ENCODE peak calls at places on chromosomes 4 and X, in five cellular contexts. One of them, this sample, is unnamed.

GRCh38 chr4:168621806-168622589 is 125.1 kb downstream of the PALLD start:
- DNase-seq in HepG2: no peak
- DNase-seq in K562: no peak
- DNase-seq in A549: no peak
- DNase-seq in GM12878: no peak
- DNase-seq in this sample: no peak

GRCh38 chrX:373641-374471 is 12.9 kb downstream of the PPP2R3B start:
- DNase-seq in GM12878: no peak
- DNase-seq in HepG2: peak; percentile 27
- DNase-seq in A549: peak; percentile 17
- DNase-seq in K562: no peak
- DNase-seq in this sample: peak; percentile 83

GRCh38 chr4:88809561-88810219 is 112.1 kb upstream of the NAP1L5 start:
- DNase-seq in HepG2: peak; percentile 63
- DNase-seq in GM12878: no peak
- DNase-seq in A549: no peak
- DNase-seq in K562: no peak
- DNase-seq in this sample: no peak

GRCh38 chr4:4248885-4249203 is 821 bp upstream of the TMEM128 start:
- DNase-seq in GM12878: no peak
- DNase-seq in K562: peak; percentile 29
- DNase-seq in HepG2: peak; percentile 9
- DNase-seq in A549: no peak
- DNase-seq in this sample: no peak

GRCh38 chr4:155615054-155615887 is 51.4 kb upstream of the GUCY1A1 start:
- DNase-seq in A549: no peak
- DNase-seq in HepG2: no peak
- DNase-seq in K562: no peak
- DNase-seq in GM12878: no peak
- DNase-seq in this sample: no peak

GRCh38 chr4:115780268-115780667 is 666.8 kb upstream of the NDST4 start:
- DNase-seq in K562: no peak
- DNase-seq in GM12878: no peak
- DNase-seq in A549: no peak
- DNase-seq in HepG2: no peak
- DNase-seq in this sample: no peak

GRCh38 chr4:168840988-168841681 is 168.9 kb downstream of the CBR4 start:
- DNase-seq in A549: no peak
- DNase-seq in GM12878: no peak
- DNase-seq in K562: no peak
- DNase-seq in HepG2: no peak
- DNase-seq in this sample: peak; percentile 87

GRCh38 chr4:85498068-85498733 is 23.3 kb downstream of the ARHGAP24 start:
- DNase-seq in GM12878: peak; percentile 40
- DNase-seq in A549: no peak
- DNase-seq in HepG2: no peak
- DNase-seq in K562: no peak
- DNase-seq in this sample: no peak

GRCh38 chr4:70365479-70365878 is 4.9 kb downstream of the SMR3A start:
- DNase-seq in HepG2: peak; percentile 23
- DNase-seq in K562: no peak
- DNase-seq in A549: no peak
- DNase-seq in GM12878: no peak
- DNase-seq in this sample: no peak

GRCh38 chr4:42501624-42502401 is 104.5 kb downstream of the SHISA3 start:
- DNase-seq in K562: no peak
- DNase-seq in HepG2: no peak
- DNase-seq in A549: no peak
- DNase-seq in GM12878: no peak
- DNase-seq in this sample: peak; percentile 39

GRCh38 chr4:6990661-6991060 is 52.5 kb upstream of the TADA2B start:
- DNase-seq in K562: no peak
- DNase-seq in HepG2: no peak
- DNase-seq in A549: no peak
- DNase-seq in GM12878: no peak
- DNase-seq in this sample: no peak

GRCh38 chr4:99201687-99202086 is 17.4 kb downstream of the ADH6 start:
- DNase-seq in HepG2: no peak
- DNase-seq in K562: no peak
- DNase-seq in A549: no peak
- DNase-seq in GM12878: no peak
- DNase-seq in this sample: no peak

GRCh38 chr4:146333187-146333894 is 119.0 kb downstream of the REELD1 start:
- DNase-seq in HepG2: peak; percentile 7
- DNase-seq in A549: no peak
- DNase-seq in K562: no peak
- DNase-seq in GM12878: peak; percentile 59
- DNase-seq in this sample: no peak

GRCh38 chrX:21711848-21712197 is 46.1 kb downstream of the SMPX start:
- DNase-seq in HepG2: no peak
- DNase-seq in GM12878: no peak
- DNase-seq in K562: no peak
- DNase-seq in A549: no peak
- DNase-seq in this sample: no peak

GRCh38 chr4:153448003-153448731 is 18.0 kb upstream of the TMEM131L start:
- DNase-seq in K562: no peak
- DNase-seq in HepG2: no peak
- DNase-seq in GM12878: no peak
- DNase-seq in A549: no peak
- DNase-seq in this sample: no peak

GRCh38 chr4:97646997-97647396 is 496.3 kb downstream of the STPG2 start:
- DNase-seq in HepG2: no peak
- DNase-seq in A549: no peak
- DNase-seq in GM12878: no peak
- DNase-seq in K562: no peak
- DNase-seq in this sample: no peak

GRCh38 chr4:41839945-41840854 is 91.7 kb upstream of the PHOX2B start:
- DNase-seq in A549: no peak
- DNase-seq in GM12878: peak; percentile 39
- DNase-seq in K562: no peak
- DNase-seq in HepG2: no peak
- DNase-seq in this sample: no peak

GRCh38 chr4:96162631-96163030 is 322.7 kb downstream of the PDHA2 start:
- DNase-seq in K562: no peak
- DNase-seq in A549: no peak
- DNase-seq in GM12878: no peak
- DNase-seq in HepG2: no peak
- DNase-seq in this sample: peak; percentile 11

GRCh38 chr4:148831945-148832344 is 389.7 kb upstream of the NR3C2 start:
- DNase-seq in GM12878: no peak
- DNase-seq in K562: no peak
- DNase-seq in A549: no peak
- DNase-seq in HepG2: no peak
- DNase-seq in this sample: no peak

GRCh38 chr4:170017252-170017651 is 8.9 kb downstream of the MFAP3L start:
- DNase-seq in K562: no peak
- DNase-seq in HepG2: no peak
- DNase-seq in GM12878: no peak
- DNase-seq in A549: no peak
- DNase-seq in this sample: no peak

GRCh38 chr4:4349902-4350301 is 37.0 kb upstream of the NSG1 start:
- DNase-seq in A549: no peak
- DNase-seq in GM12878: no peak
- DNase-seq in HepG2: no peak
- DNase-seq in K562: no peak
- DNase-seq in this sample: no peak

GRCh38 chr4:184165291-184165690 is 52.4 kb downstream of the ENPP6 start:
- DNase-seq in K562: no peak
- DNase-seq in HepG2: no peak
- DNase-seq in A549: no peak
- DNase-seq in GM12878: no peak
- DNase-seq in this sample: peak; percentile 60

GRCh38 chr4:150336676-150337412 is 245.1 kb upstream of the MAB21L2 start:
- DNase-seq in A549: no peak
- DNase-seq in K562: peak; percentile 46
- DNase-seq in GM12878: no peak
- DNase-seq in HepG2: no peak
- DNase-seq in this sample: no peak

GRCh38 chrX:43882294-43882681 is at the start of gene MAOB:
- DNase-seq in A549: no peak
- DNase-seq in GM12878: no peak
- DNase-seq in HepG2: peak; percentile 63
- DNase-seq in K562: peak; percentile 43
- DNase-seq in this sample: peak; percentile 57

GRCh38 chr4:75916091-75916661 is 13.9 kb upstream of the PPEF2 start:
- DNase-seq in A549: peak; percentile 47
- DNase-seq in K562: peak; percentile 40
- DNase-seq in GM12878: no peak
- DNase-seq in HepG2: peak; percentile 25
- DNase-seq in this sample: peak; percentile 74

GRCh38 chrX:74343970-74344622 is 40.1 kb downstream of the ZCCHC13 start:
- DNase-seq in A549: peak; percentile 78
- DNase-seq in HepG2: peak; percentile 60
- DNase-seq in K562: peak; percentile 78
- DNase-seq in GM12878: peak; percentile 39
- DNase-seq in this sample: peak; percentile 92
- TF ChIP-seq JUNB in A549: peak; percentile 60
- TF ChIP-seq JUNB in HepG2: no peak
- TF ChIP-seq JUNB in K562: no peak
- TF ChIP-seq JUNB in GM12878: no peak
- TF ChIP-seq JUNB in this sample: no peak

DNA sequence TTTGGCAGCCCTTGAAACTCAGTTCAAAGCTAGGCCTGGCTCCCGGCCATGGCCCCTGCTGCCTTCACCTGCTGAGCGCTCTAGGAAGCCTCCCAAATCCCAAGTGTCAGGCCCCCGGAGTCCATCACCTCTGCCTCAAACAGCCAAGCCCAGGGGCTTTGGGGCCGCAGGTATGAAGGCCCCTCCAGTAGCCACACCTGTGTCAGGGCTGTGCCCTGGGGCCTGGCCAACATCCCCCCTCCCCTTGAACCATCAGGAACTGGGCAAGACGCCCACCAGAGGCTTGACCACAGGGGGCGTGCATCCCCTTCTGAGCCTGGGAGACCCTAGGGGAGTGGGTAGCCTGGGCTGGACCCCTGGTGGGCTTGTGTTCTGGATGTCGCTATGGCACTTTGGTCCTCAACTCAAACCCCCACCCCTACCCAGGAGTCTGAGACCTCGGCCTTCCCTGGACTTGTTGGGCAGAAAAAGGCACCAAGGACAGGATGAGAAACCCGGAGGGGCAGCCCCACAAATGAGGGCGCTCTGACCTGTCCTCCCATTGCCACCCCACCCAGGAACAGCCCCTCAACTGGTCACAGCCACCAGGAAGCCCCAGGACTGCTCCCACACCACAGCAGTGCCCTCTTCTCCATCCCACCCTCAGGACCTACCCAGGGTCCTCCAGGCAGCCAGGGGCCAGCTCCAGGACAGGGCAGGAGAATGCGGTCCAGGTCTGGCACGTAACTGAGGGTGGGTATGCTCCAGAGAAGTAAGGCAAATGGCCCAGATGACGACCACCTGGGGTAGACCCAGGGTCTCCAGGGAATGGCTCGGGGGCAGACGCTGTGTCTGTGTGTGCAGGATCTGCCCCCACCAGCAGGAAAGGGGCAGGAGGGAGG is 4.2 kb upstream of the SLBP start:
- DNase-seq in GM12878: no peak
- DNase-seq in K562: no peak
- DNase-seq in A549: no peak
- DNase-seq in HepG2: no peak
- DNase-seq in this sample: no peak
- H3K4me2 ChIP-seq in GM12878: peak overlapping the region; percentile 49
- H3K4me2 ChIP-seq in K562: no peak overlapping the region
- H3K4me2 ChIP-seq in A549: no peak overlapping the region
- H3K4me2 ChIP-seq in HepG2: no peak overlapping the region
- H3K4me2 ChIP-seq in this sample: no peak overlapping the region

DNA sequence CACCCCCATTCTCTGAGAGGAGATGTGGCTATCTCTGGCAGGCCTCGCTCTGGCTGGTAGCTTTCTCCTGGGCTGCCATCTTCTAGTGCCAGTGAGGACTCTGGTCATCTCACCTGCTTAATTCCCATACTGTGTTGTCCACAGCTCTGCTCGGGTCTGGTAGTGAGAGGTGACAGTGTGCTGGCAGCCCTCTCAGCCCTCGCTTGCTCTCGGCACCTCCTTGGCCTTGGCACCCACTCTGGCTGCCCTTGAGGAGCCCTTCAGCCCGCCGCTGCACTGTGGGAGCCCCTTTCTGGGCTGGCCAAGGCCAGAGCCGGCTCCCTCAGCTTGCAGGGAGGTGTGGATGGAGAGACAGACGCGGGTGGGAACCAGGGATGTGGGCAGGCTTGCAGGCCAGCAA is 52.7 kb downstream of the CPLX1 start:
- DNase-seq in K562: no peak
- DNase-seq in GM12878: no peak
- DNase-seq in HepG2: no peak
- DNase-seq in A549: no peak
- DNase-seq in this sample: no peak
- H3K4me1 ChIP-seq in K562: peaks cover 20% of the 10 kb centered on the region
- H3K4me1 ChIP-seq in GM12878: no peaks in the 10 kb centered on the region
- H3K4me1 ChIP-seq in HepG2: peaks cover 29% of the 10 kb centered on the region
- H3K4me1 ChIP-seq in A549: no peaks in the 10 kb centered on the region
- H3K4me1 ChIP-seq in this sample: no peaks in the 10 kb centered on the region

DNA sequence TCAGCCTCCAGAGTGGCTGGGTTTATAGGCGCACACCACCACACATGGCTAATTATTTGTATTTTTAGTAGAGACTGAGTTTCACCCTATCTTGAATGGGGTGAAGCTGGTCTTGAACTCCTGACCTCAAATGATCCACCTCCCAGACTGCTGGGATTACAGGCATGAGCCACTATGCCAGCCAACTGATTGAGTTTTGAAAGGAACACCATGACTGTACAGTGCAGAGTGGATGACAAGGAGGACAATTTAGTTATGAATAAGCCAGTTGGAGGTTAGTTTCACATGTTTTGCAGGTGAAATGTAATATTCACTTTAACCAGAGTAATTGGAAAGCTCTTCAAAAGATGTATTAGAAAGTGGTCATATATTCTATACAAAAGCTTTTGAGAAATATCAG is 60.8 kb downstream of the PCDH18 start:
- DNase-seq in HepG2: no peak
- DNase-seq in GM12878: no peak
- DNase-seq in K562: no peak
- DNase-seq in A549: no peak
- DNase-seq in this sample: no peak
- TF ChIP-seq JUNB in HepG2: no peak
- TF ChIP-seq JUNB in GM12878: no peak
- TF ChIP-seq JUNB in K562: no peak
- TF ChIP-seq JUNB in A549: no peak
- TF ChIP-seq JUNB in this sample: no peak

GRCh38 chr4:182495986-182496385 is 252.8 kb downstream of the TENM3 start:
- DNase-seq in HepG2: no peak
- DNase-seq in K562: no peak
- DNase-seq in A549: no peak
- DNase-seq in GM12878: no peak
- DNase-seq in this sample: no peak

GRCh38 chr4:182495111-182495510 is 251.9 kb downstream of the TENM3 start:
- DNase-seq in K562: no peak
- DNase-seq in A549: no peak
- DNase-seq in HepG2: no peak
- DNase-seq in GM12878: no peak
- DNase-seq in this sample: no peak

GRCh38 chr4:182493377-182493776 is 250.2 kb downstream of the TENM3 start:
- DNase-seq in K562: no peak
- DNase-seq in GM12878: no peak
- DNase-seq in HepG2: no peak
- DNase-seq in A549: no peak
- DNase-seq in this sample: no peak

GRCh38 chr4:182494103-182494502 is 250.9 kb downstream of the TENM3 start:
- DNase-seq in HepG2: no peak
- DNase-seq in GM12878: no peak
- DNase-seq in K562: no peak
- DNase-seq in A549: no peak
- DNase-seq in this sample: no peak

GRCh38 chr4:182496392-182496791 is 253.2 kb downstream of the TENM3 start:
- DNase-seq in GM12878: no peak
- DNase-seq in K562: no peak
- DNase-seq in HepG2: no peak
- DNase-seq in A549: no peak
- DNase-seq in this sample: no peak
- H3K4me2 ChIP-seq in GM12878: no peak overlapping the region
- H3K4me2 ChIP-seq in K562: no peak overlapping the region
- H3K4me2 ChIP-seq in HepG2: no peak overlapping the region
- H3K4me2 ChIP-seq in A549: no peak overlapping the region
- H3K4me2 ChIP-seq in this sample: no peak overlapping the region